ENCODE peak calls at places on chromosome 1, in five cellular contexts. U is A549, L is HEK293T, V is GM12878, Y is K562. J is an unnamed sample.

GRCh38 chr1:235366286-235366685 is 941 bp upstream of the TBCE start:
- DNase-seq in U (no peak), L (no peak), V (no peak), Y (peak), J (no peak)

GRCh38 chr1:207001492-207002245 is 30.9 kb downstream of the C1orf116 start:
- DNase-seq in U (no peak), L (no peak), V (no peak), Y (no peak), J (no peak)

GRCh38 chr1:55065649-55066048 is 26.3 kb downstream of the PCSK9 start:
- DNase-seq in U (no peak), L (no peak), V (no peak), Y (no peak), J (no peak)

GRCh38 chr1:202238914-202239313 is 45.3 kb downstream of the LGR6 start:
- DNase-seq in U (no peak), L (no peak), V (no peak), Y (no peak), J (no peak)

GRCh38 chr1:246142320-246142893 is 364.7 kb downstream of the SMYD3 start:
- DNase-seq in U (peak), L (no peak), V (no peak), Y (peak), J (peak)

GRCh38 chr1:34166191-34167090 is 1.4 kb upstream of the CSMD2 start:
- DNase-seq in U (no peak), L (no peak), V (no peak), Y (no peak), J (no peak)

GRCh38 chr1:49013046-49013445 is 236.4 kb upstream of the BEND5 start:
- DNase-seq in U (no peak), L (no peak), V (no peak), Y (no peak), J (no peak)

GRCh38 chr1:10990828-10991227 is 21.6 kb upstream of the TARDBP start:
- DNase-seq in U (no peak), L (no peak), V (no peak), Y (no peak), J (no peak)

GRCh38 chr1:168636200-168636599 is 59.8 kb downstream of the XCL1 start:
- DNase-seq in U (peak), L (no peak), V (no peak), Y (no peak), J (no peak)

GRCh38 chr1:69657976-69658375 is 90.3 kb downstream of the LRRC7 start:
- DNase-seq in U (no peak), L (no peak), V (no peak), Y (no peak), J (no peak)

GRCh38 chr1:226736908-226737818 is 1.9 kb downstream of the ITPKB start:
- DNase-seq in U (no peak), L (no peak), V (no peak), Y (no peak), J (peak)

GRCh38 chr1:96945509-96946084 is 224.0 kb downstream of the PTBP2 start:
- DNase-seq in U (no peak), L (no peak), V (no peak), Y (no peak), J (no peak)

GRCh38 chr1:230084408-230085177 is 17.6 kb downstream of the GALNT2 start:
- DNase-seq in U (peak), L (no peak), V (no peak), Y (no peak), J (peak)

GRCh38 chr1:60746278-60746761 is 336.0 kb upstream of the NFIA start:
- DNase-seq in U (no peak), L (no peak), V (no peak), Y (no peak), J (no peak)

GRCh38 chr1:110069302-110070281 is 880 bp downstream of the ALX3 start:
- DNase-seq in U (no peak), L (no peak), V (no peak), Y (no peak), J (no peak)

GRCh38 chr1:176692431-176692830 is 229.5 kb downstream of the PAPPA2 start:
- DNase-seq in U (no peak), L (no peak), V (no peak), Y (no peak), J (no peak)

GRCh38 chr1:197360068-197360467 is 92.0 kb downstream of the CRB1 start:
- DNase-seq in U (no peak), L (no peak), V (no peak), Y (peak), J (peak)

GRCh38 chr1:235423214-235423652 is 56.0 kb downstream of the TBCE start:
- DNase-seq in U (no peak), L (no peak), V (peak), Y (no peak), J (no peak)

GRCh38 chr1:14969006-14969405 is 184.5 kb upstream of the TMEM51 start:
- DNase-seq in U (no peak), L (no peak), V (no peak), Y (no peak), J (no peak)

GRCh38 chr1:158425020-158425419 is 1.0 kb downstream of the OR10K2 start:
- DNase-seq in U (no peak), L (no peak), V (no peak), Y (no peak), J (no peak)
- TF ChIP-seq BHLHE40 in U (no peak), L (no peak), V (no peak), Y (no peak), J (no peak)

DNA sequence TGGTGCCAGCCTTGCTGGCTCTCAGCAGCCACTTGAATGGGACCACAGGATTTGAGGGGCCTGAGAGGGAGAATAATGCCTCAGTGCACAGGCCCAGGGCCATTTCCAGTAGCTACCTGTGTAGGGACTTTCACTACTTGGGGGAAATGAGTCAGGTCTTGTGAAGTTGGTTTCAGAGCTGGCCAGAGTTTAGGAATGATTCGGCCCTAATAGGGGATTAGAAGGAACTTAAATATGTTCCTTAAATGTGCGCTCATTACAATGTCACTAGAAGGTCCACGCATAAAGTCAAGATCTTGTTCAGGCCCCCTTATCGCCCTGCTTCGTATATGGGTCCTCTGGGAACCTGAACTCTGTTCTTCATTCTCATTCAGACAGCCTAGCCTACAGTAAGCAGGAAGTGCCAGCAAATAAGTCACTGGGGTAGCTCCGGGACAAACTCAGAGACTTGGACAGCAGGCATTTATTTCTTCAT is 5.6 kb upstream of the AKR1A1 start:
- DNase-seq in U (no peak), L (no peak), V (peak), Y (no peak), J (no peak)
- TF ChIP-seq BHLHE40 in U (no peak), L (no peak), V (peak), Y (no peak), J (no peak)

GRCh38 chr1:59308839-59309238 is 11.9 kb downstream of the FGGY start:
- DNase-seq in U (no peak), L (no peak), V (no peak), Y (no peak), J (peak)
- TF ChIP-seq BHLHE40 in U (no peak), L (no peak), V (no peak), Y (no peak), J (no peak)

DNA sequence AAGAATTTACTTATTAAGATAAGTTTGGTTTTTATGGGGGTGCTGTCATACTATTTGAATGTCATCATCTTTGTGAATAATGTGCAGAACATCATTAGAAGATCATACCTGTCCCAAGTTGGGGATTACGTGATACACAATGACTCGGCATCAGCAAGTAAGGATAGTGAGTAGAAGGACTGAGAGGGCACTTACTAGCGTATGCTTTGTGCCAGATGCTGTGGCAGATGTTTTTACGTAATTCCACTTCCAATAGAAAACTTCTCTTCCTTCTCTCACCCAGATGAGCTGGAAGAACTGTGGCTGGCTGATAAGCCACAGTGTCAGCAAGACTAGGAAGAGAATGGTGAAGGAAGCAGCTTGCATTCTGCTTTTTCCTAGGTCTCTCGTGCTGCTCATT is 28.1 kb upstream of the TGFB2 start:
- DNase-seq in U (no peak), L (no peak), V (no peak), Y (peak), J (no peak)
- TF ChIP-seq BHLHE40 in U (no peak), L (no peak), V (no peak), Y (no peak), J (no peak)

GRCh38 chr1:159318784-159319551 is 16.8 kb downstream of the FCER1A start:
- DNase-seq in U (no peak), L (no peak), V (no peak), Y (no peak), J (no peak)
- TF ChIP-seq BHLHE40 in U (no peak), L (no peak), V (no peak), Y (no peak), J (no peak)

GRCh38 chr1:91490501-91490900 is 10.2 kb upstream of the CDC7 start:
- DNase-seq in U (no peak), L (no peak), V (no peak), Y (no peak), J (no peak)
- TF ChIP-seq BHLHE40 in U (no peak), L (no peak), V (no peak), Y (no peak), J (no peak)

DNA sequence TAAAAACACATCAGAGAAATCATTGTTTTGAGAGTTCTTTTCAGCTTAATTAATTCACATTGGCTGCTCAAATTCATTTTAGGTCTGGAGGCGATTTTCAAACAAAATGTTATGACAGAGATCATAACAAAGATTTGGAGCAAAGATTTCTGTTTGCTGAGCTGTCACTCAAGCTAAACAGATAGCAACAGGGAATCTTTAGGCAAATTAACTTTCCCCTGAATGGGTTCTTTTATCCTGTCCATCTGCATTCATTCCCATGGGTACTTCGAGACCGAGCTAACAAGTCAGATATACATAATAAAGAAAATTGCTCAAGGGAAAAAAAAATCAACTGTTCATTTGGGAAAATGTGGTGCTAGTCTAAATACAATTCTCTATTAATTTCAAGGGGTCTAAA is 30.2 kb upstream of the CA6 start:
- DNase-seq in U (no peak), L (no peak), V (no peak), Y (no peak), J (no peak)
- TF ChIP-seq BHLHE40 in U (no peak), L (no peak), V (no peak), Y (no peak), J (no peak)

DNA sequence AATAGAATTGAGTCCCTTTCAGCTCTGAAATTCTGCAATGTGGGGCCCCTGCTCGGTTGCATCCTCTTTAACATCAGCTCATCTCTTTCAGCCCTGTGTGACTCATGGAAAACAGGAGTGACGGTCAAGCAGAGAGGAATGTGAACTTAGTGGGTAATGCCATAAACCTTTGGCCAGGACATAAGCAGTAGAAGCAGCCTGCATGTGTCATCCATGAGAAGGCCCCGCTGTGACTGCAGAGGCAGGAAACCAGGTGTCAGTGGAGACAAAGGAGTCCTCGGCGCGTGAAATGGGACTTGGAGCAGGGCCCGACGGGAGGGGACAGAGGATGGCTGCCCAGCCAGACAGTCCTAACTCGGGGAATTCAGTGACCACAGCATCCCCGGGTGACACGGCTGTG is 21.1 kb upstream of the EPHB2 start:
- DNase-seq in U (peak), L (no peak), V (no peak), Y (no peak), J (peak)
- TF ChIP-seq BHLHE40 in U (no peak), L (no peak), V (no peak), Y (no peak), J (no peak)

DNA sequence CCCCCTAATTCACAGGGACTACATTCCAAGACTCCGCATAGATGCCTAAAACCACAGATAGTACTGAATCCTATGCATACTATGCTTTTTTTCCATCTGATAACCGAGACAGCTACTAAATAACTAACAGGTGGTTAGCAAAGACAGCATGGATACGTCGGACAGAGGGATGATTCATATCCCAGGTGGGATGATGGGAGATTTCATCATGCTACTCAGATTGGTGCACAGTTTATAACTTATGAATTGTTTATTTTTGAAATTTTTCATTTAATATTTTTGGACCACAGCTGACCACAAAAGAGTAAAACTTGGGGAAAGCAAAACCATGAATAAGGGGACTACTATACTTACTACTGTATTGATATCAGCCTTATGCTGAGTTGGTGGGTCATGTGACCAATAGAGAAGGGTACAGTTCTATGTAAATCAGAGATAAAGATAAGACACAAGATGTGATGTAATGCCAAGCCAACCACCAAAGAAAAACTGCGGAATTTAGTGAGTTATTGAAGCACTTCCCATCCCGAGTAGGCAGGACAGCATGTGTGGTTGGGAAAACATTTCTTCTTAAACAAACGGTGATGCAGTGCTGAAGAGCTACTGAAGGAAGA is 248.1 kb upstream of the C1orf105 start:
- DNase-seq in U (no peak), L (no peak), V (no peak), Y (no peak), J (peak)
- TF ChIP-seq BHLHE40 in U (no peak), L (no peak), V (no peak), Y (no peak), J (no peak)

DNA sequence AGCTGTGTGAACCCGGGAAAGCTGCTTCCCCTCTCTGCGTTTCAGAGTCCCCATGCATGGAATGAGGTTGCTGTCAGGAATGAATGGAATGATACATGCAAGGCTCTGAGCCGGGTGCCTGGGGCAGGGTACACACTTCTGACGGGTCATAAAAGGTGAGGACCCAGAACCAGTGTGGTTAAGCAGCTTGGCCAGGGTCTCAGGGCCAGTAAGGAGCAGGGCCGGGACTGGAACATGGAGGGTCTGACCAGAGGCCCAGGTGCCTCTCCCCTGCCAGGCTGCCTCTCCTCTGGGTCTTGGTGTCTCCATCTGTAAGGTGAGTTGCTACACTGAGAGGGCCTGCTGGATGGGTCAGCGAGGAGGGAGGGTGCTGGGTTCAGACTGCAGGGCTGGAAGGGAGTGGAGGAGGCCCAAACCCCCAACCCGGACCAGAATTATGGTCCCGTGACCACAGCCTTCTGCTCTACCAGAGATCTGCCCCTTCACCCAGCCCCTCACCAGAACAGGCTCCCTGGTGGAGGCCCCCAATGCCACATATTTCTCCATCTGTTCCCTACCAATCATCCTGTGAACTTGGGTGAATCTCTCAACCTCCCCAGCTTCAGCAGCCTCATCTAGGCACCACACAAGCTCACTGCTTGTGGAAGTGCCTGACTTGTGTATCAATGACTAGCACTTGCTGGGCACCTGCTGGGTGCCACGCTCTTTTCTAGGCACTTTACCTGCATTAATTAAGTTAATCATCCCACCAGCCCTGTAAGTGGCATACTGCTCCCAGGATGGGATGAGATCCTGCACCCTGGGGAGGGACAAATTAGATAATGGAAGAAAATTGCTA is 16.2 kb upstream of the LRP8 start:
- DNase-seq in U (no peak), L (no peak), V (no peak), Y (no peak), J (peak)
- TF ChIP-seq BHLHE40 in U (no peak), L (no peak), V (no peak), Y (no peak), J (no peak)

J was measured in IMR-90.